ENCODE peak calls at places on chromosomes 7 and 10, in nine cellular contexts. K, F, G, U, J, Q, M, W and X are unnamed samples.

GRCh38 chr10:102409604-102410426 is 8.8 kb downstream of the PSD start:
- DNase-seq in K (no peak), F (no peak), G (no peak), U (no peak), J (no peak), Q (no peak), M (no peak), W (no peak), X (no peak)

GRCh38 chr7:128940494-128941322 is 3.0 kb downstream of the IRF5 start:
- DNase-seq in K (no peak), F (no peak), G (no peak), U (no peak), J (no peak), Q (peak; percentile 66), M (peak; percentile 94), W (no peak), X (no peak)

GRCh38 chr7:103929808-103930415 is 59.5 kb downstream of the RELN start:
- DNase-seq in K (no peak), F (no peak), G (no peak), U (no peak), J (no peak), Q (no peak), M (no peak), W (no peak), X (no peak)

GRCh38 chr7:47484923-47485639 is 96.8 kb downstream of the TNS3 start:
- DNase-seq in K (no peak), F (no peak), G (no peak), U (no peak), J (no peak), Q (no peak), M (no peak), W (no peak), X (no peak)

GRCh38 chr10:103638948-103639347 is 145.4 kb downstream of the NEURL1 start:
- DNase-seq in K (no peak), F (no peak), G (peak; percentile 66), U (no peak), J (no peak), Q (no peak), M (no peak), W (no peak), X (no peak)

GRCh38 chr7:83096065-83096580 is 66.6 kb downstream of the PCLO start:
- DNase-seq in K (no peak), F (peak; percentile 11), G (peak; percentile 31), U (no peak), J (no peak), Q (no peak), M (no peak), W (no peak), X (no peak)

GRCh38 chr7:55504093-55504859 is 68.0 kb downstream of the VOPP1 start:
- DNase-seq in K (no peak), F (peak; percentile 39), G (peak; percentile 51), U (no peak), J (no peak), Q (no peak), M (no peak), W (no peak), X (no peak)

GRCh38 chr7:41777894-41778596 is 75.2 kb upstream of the INHBA start:
- DNase-seq in K (no peak), F (peak; percentile 25), G (no peak), U (no peak), J (no peak), Q (no peak), M (no peak), W (no peak), X (no peak)

GRCh38 chr10:70715853-70716795 is 43.8 kb downstream of the ADAMTS14 start:
- DNase-seq in K (no peak), F (peak; percentile 44), G (peak; percentile 39), U (no peak), J (no peak), Q (no peak), M (no peak), W (peak; percentile 50), X (no peak)

GRCh38 chr7:47366960-47367359 is 215.0 kb downstream of the TNS3 start:
- DNase-seq in K (no peak), F (no peak), G (no peak), U (no peak), J (no peak), Q (no peak), M (no peak), W (no peak), X (no peak)

GRCh38 chr10:110847351-110847750 is 24.4 kb upstream of the PDCD4 start:
- DNase-seq in K (no peak), F (no peak), G (no peak), U (no peak), J (no peak), Q (no peak), M (no peak), W (no peak), X (no peak)

GRCh38 chr7:6433814-6434630 is 13.7 kb downstream of the DAGLB start:
- DNase-seq in K (no peak), F (no peak), G (no peak), U (no peak), J (no peak), Q (no peak), M (no peak), W (no peak), X (no peak)

GRCh38 chr7:6430974-6431373 is 16.8 kb downstream of the DAGLB start:
- DNase-seq in K (no peak), F (no peak), G (no peak), U (no peak), J (no peak), Q (no peak), M (no peak), W (no peak), X (no peak)

GRCh38 chr7:6425948-6426347 is 21.8 kb downstream of the DAGLB start:
- DNase-seq in K (no peak), F (no peak), G (no peak), U (no peak), J (no peak), Q (no peak), M (no peak), W (no peak), X (no peak)

GRCh38 chr7:6432786-6433185 is 15.0 kb downstream of the DAGLB start:
- DNase-seq in K (no peak), F (no peak), G (no peak), U (no peak), J (no peak), Q (no peak), M (no peak), W (no peak), X (no peak)

DNA sequence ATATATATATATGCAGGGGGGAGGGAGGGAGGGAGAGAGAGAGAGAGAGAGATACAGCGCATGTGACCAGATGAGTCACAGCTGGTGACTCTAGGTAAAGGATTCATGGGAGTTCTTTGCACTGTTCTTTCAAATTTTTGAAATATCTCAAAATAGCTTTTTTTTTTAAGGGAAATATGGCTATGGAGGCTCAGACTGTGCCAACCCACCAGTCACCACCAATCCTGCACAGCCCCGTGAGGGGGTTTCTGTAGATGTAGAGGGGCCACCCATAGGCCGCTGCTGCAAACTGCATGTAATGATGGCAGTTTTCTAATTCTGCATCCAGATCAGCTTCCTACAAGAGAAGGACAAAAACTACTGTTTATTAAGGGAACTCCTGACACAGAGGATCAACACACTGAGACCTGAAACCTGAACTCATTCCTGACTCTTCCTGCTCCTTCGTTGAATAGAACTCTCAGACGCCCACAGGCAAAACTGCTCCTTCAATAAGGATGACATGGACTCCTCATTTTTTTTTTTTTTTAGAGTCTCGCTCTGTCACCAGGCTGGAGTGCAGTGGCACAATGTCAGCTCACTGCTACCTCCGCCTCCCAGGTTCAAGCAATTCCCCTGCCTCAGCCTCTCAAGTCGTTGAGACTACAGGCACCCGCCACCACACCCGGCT is 17.3 kb downstream of the DAGLB start:
- DNase-seq in K (no peak), F (peak; percentile 68), G (peak; percentile 68), U (no peak), J (no peak), Q (no peak), M (no peak), W (no peak), X (no peak)
- TF ChIP-seq CTCF in K (peak; percentile 21), F (peak; percentile 36), G (peak; percentile 36), U (no peak), J (peak; percentile 9), Q (no peak), M (no peak), W (peak; percentile 27), X (peak; percentile 27)

DNA sequence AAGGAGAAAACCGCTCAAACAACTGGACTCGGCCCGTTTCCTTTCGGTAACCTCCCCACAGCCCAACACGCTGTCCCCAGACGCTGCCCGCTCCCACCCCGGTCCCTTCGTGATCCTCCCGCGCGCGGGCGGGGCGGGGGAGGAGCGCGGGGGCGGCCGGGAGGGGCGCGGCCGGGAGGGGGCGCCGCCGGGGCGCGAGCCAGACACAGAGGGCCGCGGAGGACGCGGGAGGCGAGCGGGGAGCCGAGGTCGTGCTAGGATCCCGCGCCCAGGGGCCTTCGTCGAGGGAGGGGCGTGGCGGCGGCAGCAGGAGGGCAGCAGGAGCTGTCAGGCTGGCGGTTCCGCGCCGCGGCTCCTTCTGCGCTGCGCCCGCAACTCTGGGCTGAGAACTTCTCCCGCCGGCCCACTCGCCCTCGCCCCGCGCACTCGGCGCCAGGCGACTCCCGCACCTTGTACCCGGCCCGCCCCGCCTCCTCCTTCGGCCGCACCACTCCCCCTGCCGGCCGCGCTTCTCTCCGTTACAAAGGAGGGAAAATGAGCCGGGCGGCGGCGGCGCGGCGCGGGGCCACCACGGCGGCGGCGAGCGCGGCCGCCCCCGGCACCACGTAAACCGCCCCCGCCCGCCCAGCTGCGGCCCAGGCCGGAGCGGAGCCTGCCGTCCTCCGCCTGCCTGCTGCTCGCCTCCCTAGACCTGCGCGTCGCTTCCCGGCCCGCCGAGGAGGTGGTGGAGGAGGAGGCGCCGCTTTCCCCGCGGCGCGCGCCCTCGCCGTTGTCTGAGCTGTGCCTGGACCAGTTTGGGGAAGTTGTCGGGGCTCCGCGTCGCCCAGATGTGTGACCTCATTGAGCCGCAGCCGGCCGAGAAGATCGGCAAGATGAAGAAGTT is at the start of gene CDK14:
- DNase-seq in K (no peak), F (peak; percentile 68), G (peak; percentile 71), U (peak; percentile 85), J (no peak), Q (peak; percentile 88), M (peak; percentile 72), W (peak; percentile 92), X (peak; percentile 73)
- TF ChIP-seq CTCF in K (peak; percentile 35), F (peak; percentile 11), G (peak; percentile 25), U (peak; percentile 62), J (peak; percentile 53), Q (peak; percentile 63), M (peak; percentile 31), W (peak; percentile 46), X (peak; percentile 62)

GRCh38 chr7:27210441-27211083 is 10.7 kb upstream of the HOXA13 start:
- DNase-seq in K (no peak), F (peak; percentile 49), G (peak; percentile 27), U (no peak), J (no peak), Q (no peak), M (peak; percentile 43), W (peak; percentile 83), X (no peak)
- TF ChIP-seq CTCF in K (peak; percentile 76), F (peak; percentile 75), G (peak; percentile 84), U (peak; percentile 86), J (peak; percentile 76), Q (peak; percentile 85), M (peak; percentile 68), W (peak; percentile 74), X (peak; percentile 74)

GRCh38 chr10:108348215-108348614 is 1183.7 kb upstream of the SORCS1 start:
- DNase-seq in K (no peak), F (no peak), G (no peak), U (no peak), J (no peak), Q (no peak), M (no peak), W (no peak), X (no peak)

DNA sequence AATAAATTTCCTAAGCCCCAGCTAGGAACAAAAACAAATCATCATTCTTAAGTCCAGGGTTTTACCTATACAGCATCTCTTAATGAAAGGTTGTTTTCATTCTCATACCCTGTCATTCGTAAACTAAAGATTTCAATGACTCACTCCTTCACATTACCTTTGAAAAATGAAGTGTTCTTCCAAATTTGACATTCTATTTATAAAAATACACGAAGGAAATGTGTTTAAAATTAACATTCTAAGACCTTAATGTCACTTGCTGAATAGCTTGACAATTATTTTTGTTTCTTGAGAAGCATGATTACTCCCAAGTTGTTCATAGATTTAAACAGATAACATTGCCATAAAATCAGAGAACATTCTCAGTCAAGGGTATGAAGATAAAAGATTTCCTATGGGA is 1188.3 kb upstream of the SORCS1 start:
- DNase-seq in K (no peak), F (no peak), G (peak; percentile 7), U (no peak), J (no peak), Q (no peak), M (no peak), W (no peak), X (no peak)
- TF ChIP-seq CTCF in K (no peak), F (no peak), G (no peak), U (no peak), J (no peak), Q (no peak), M (no peak), W (no peak), X (no peak)